ENCODE peak calls at places on chromosomes 13 and 19, in five cellular contexts. L is esophagus muscularis mucosa, X is HepG2, U is IMR-90, H is ovary. P is an unnamed sample.

GRCh38 chr19:48135411-48135810 is 24.8 kb upstream of the PLA2G4C start:
- DNase-seq in X (no peak), U (no peak), H (no peak), L (no peak), P (peak; percentile 83)

GRCh38 chr19:11971045-11971444 is 6.2 kb downstream of the ZNF763 start:
- DNase-seq in X (no peak), U (no peak), H (no peak), L (no peak), P (no peak)

GRCh38 chr13:50594276-50594970 is 249.1 kb downstream of the DLEU7 start:
- DNase-seq in U (no peak), L (no peak), X (peak; percentile 34), H (no peak), P (no peak)

GRCh38 chr13:113129921-113130750 is 7.5 kb downstream of the F10 start:
- DNase-seq in L (no peak), X (no peak), U (no peak), H (peak; percentile 71), P (peak; percentile 64)

GRCh38 chr19:55299991-55300390 is 16.2 kb downstream of the BRSK1 start:
- DNase-seq in L (no peak), H (no peak), U (no peak), X (no peak), P (no peak)

GRCh38 chr13:40269086-40269485 is 397.4 kb downstream of the FOXO1 start:
- DNase-seq in U (no peak), X (no peak), H (no peak), L (no peak), P (no peak)

GRCh38 chr13:97695684-97696083 is 257.8 kb upstream of the IPO5 start:
- DNase-seq in H (no peak), L (no peak), U (no peak), X (no peak), P (no peak)

GRCh38 chr13:71625694-71626093 is 241.3 kb downstream of the DACH1 start:
- DNase-seq in L (no peak), X (no peak), H (no peak), U (peak; percentile 92), P (no peak)

GRCh38 chr19:18063463-18063862 is 23.3 kb downstream of the IL12RB1 start:
- DNase-seq in L (no peak), X (peak; percentile 50), H (no peak), U (no peak), P (peak; percentile 77)

DNA sequence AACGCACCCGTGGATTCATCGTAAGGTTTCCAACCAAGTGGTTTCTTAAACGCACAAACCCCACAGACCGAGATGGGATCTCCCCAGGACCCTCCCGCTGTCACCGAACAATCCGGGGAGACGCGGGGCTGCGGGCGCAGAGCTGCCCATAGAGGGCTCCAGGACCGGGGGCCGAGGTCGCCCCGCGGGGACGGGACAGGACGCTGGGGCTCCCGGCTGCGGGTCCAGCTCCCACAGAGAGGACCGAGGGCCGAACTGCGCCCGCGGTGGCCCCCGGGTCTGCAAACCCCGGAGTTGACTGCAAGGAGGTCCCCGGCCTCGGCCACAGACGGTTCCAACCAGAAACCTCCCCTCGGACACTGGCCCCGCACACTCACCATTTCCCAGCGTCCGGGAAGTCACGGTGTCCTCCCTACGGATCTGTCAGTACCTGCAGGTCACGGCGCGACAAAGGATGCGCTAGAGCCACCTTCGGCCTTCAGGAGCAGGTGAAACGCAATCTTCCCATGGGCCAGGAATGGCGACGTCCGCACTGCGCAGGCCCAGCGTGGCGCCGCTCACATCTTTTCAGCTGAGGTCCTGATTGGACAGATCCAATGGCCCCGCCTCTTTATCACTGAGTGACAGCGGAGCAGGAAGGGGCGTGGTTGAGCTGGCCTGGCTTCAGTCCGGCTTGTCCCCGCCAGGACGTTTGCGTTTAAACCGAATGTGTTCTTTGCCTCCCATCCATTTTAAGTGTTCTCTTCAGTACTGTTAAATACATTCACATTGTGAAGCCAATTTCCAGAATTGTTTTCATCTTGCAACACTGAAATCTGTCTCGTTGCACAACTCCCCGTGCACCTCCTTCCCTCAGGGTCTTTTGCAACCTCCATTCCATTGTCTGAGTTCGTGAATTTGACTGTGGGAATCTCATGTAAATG is at the start of gene ZNF14:
- DNase-seq in L (peak; percentile 98), U (peak; percentile 90), H (peak; percentile 94), X (peak; percentile 91), P (peak; percentile 88)
- TF ChIP-seq POLR2A in L (no peak), U (no peak), H (peak; percentile 88), X (peak; percentile 98), P (peak; percentile 54)

DNA sequence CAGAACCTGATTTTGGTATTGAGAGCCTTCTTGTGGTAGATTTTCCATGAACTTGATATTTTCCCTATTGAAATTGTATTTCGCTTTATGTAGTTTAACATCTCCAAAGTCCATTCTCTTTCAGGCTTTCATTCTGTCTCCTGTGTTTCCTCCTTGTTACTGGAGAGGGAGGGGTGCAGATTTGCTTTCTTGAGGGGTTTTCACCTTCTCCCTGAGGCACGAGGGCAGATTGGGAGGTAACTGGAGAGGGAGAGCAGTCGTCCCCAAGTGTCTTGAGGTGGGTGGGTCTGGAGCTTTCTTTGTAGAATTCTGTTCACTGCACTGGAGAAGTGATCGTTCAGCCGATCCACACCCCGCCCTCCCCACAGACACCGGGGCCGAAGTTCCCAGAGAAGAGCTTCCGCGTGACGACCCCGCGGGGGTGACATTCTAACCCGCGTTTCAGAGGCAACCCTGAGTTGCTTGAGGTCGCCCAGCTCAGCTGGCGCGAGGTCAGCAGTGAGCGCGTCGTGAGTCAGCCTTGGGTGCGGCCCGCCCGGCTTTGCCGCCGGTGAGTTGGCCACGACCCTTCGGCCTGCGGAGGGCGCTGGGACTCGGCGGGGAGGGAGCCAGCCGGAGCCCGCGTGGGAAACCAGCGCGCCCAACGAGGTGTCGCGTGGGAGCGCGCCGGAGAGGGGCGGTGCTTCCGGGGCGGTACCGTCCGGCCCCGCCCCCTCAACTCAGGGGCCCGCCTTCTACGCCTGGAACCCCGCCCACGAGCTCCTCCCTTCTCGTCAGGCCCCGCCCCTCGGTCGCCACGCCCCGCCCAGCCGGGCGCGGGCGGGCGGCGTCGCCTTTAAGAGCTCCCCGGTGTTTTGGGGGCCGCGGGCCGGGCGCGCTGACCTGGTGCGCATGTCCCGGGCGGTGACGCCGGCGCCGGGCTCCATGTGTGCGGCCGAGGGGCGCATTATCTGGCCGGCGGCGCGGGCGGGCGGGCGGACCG is at the start of gene GATAD2A:
- DNase-seq in X (peak; percentile 75), L (peak; percentile 97), H (peak; percentile 97), U (peak; percentile 89), P (peak; percentile 97)
- TF ChIP-seq POLR2A in X (peak; percentile 80), L (no peak), H (peak; percentile 44), U (peak; percentile 77), P (peak; percentile 48)

GRCh38 chr19:41076286-41076685 is 12.0 kb upstream of the CYP2A13 start:
- DNase-seq in H (no peak), X (no peak), U (no peak), L (no peak), P (no peak)
- TF ChIP-seq POLR2A in H (no peak), X (no peak), U (no peak), L (no peak), P (no peak)

DNA sequence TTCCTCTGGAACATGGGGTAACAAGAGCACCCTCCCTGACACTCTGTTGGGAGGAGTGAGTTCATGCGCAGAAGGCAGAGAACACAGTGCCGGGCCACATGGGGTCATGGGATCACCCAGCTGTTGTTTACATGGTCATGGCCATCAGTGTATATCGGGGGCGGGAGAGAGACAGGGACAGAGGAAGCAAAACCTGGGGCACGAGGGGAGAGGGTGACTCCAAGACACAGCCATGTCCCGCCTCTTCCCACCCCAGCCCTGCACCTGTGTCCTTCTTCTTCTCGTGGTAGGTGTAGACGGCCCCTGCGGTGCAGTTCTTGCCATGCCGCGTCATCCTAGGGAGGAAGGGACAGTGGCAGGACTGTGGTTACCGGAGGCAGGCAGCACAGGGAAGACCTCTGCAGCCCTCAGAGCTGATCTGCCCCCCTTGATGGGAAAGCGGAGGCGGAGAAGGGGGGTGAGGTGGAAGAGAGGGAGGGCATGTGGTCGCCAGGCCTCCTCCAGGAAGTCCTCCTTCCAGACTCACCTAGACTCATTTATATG is 19.9 kb downstream of the NOSIP start:
- DNase-seq in U (no peak), X (no peak), L (no peak), H (no peak), P (no peak)
- TF ChIP-seq POLR2A in U (no peak), X (no peak), L (no peak), H (no peak), P (no peak)

GRCh38 chr13:60167121-60167520 is 3.4 kb upstream of the DIAPH3 start:
- DNase-seq in X (no peak), H (no peak), L (no peak), U (no peak), P (no peak)

GRCh38 chr13:60165391-60166099 is 1.8 kb upstream of the DIAPH3 start:
- DNase-seq in H (no peak), X (no peak), L (no peak), U (peak; percentile 75), P (peak; percentile 7)

GRCh38 chr13:60162096-60162495 is 1.6 kb downstream of the DIAPH3 start:
- DNase-seq in U (peak; percentile 6), H (no peak), X (no peak), L (no peak), P (peak; percentile 32)

GRCh38 chr13:60164490-60164889 is 762 bp upstream of the DIAPH3 start:
- DNase-seq in U (peak; percentile 2), X (no peak), H (no peak), L (no peak), P (no peak)

DNA sequence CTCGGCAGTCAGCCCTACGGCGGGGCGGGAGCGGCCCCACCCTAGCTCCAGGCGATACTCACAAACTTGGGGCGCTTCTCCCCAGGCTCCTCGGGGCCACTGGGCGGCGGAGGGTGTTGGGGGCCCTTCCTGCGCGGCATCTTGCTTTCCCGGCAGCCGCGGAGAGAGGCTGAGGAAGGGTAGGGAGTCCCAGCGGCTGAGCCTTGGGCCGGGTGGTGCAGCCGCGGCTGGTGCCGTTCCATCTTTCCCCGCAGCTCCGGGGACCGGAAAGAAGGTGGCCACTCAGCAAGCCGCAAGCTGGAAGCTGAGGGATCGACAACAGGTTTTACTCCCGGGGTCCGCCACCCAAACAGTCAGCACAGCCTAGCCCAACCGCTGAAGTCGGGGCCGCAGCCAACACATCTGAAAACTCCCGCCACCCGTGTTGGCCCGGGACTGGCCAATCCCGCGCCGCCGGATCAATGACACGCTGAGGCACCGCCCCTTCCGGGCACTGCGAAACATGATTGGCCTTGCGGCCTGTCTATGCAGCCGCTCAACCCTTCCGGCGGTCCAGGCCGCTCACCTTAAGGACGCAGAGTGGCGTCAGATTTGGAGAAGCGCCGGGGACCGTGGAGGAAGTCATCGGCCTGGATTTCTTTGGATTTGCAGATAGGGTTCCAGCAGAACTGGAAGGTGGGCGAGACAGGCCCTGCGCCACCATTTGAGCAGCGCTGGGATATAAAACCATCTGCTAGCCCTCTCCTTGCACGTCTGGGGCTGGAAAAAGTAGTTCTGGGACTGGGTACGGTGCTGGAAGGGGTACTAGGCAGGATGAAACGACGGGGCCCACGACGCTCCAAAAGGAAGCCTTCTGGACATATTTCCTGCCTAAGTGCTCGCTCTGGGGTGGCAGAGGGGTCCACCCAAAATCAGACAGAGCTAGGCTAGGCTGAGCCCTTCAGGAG is at the start of gene DIAPH3:
- DNase-seq in X (peak; percentile 90), U (peak; percentile 95), L (peak; percentile 98), H (peak; percentile 98), P (peak; percentile 96)
- TF ChIP-seq POLR2A in X (peak; percentile 91), U (peak; percentile 80), L (no peak), H (peak; percentile 74), P (peak; percentile 93)

P was measured in erythroblast.